ENCODE peak calls at places on chromosomes 4 and X, in six cellular contexts. A, T, I, E, F and U are unnamed samples.

GRCh38 chr4:13178621-13179020 is 305.5 kb downstream of the RAB28 start:
- DNase-seq in A (no peak), T (no peak), I (no peak), E (no peak), F (no peak), U (no peak)

GRCh38 chr4:116024954-116025708 is 911.7 kb upstream of the NDST4 start:
- DNase-seq in A (no peak), T (no peak), I (no peak), E (peak), F (no peak), U (no peak)

GRCh38 chr4:5524900-5525299 is 183.5 kb downstream of the EVC2 start:
- DNase-seq in A (no peak), T (peak), I (no peak), E (no peak), F (no peak), U (no peak)

GRCh38 chr4:57094482-57095223 is 15.5 kb downstream of the IGFBP7 start:
- DNase-seq in A (no peak), T (no peak), I (no peak), E (no peak), F (no peak), U (no peak)

GRCh38 chrX:50697691-50698090 is 116.3 kb downstream of the SHROOM4 start:
- DNase-seq in A (no peak), T (peak), I (no peak), E (no peak), F (no peak), U (no peak)

GRCh38 chr4:147879676-147880075 is 147.8 kb downstream of the ARHGAP10 start:
- DNase-seq in A (no peak), T (no peak), I (no peak), E (no peak), F (no peak), U (no peak)

GRCh38 chrX:19373034-19373891 is 29.5 kb downstream of the PDHA1 start:
- DNase-seq in A (peak), T (peak), I (no peak), E (no peak), F (no peak), U (no peak)

GRCh38 chrX:135981010-135981409 is 4.2 kb upstream of the SLC9A6 start:
- DNase-seq in A (no peak), T (no peak), I (no peak), E (no peak), F (no peak), U (no peak)

GRCh38 chr4:85681194-85681803 is 206.3 kb downstream of the ARHGAP24 start:
- DNase-seq in A (no peak), T (no peak), I (no peak), E (no peak), F (no peak), U (no peak)

GRCh38 chr4:121583396-121583795 is 113.4 kb downstream of the ANXA5 start:
- DNase-seq in A (no peak), T (no peak), I (no peak), E (no peak), F (no peak), U (no peak)

GRCh38 chr4:182554736-182555135 is 311.5 kb downstream of the TENM3 start:
- DNase-seq in A (no peak), T (no peak), I (no peak), E (no peak), F (no peak), U (no peak)

GRCh38 chr4:152534541-152535231 is 1.2 kb downstream of the FBXW7 start:
- DNase-seq in A (peak), T (peak), I (no peak), E (no peak), F (peak), U (no peak)

GRCh38 chr4:148044889-148045352 is 313.0 kb downstream of the ARHGAP10 start:
- DNase-seq in A (no peak), T (no peak), I (no peak), E (peak), F (no peak), U (peak)

GRCh38 chr4:84235131-84235530 is 264.0 kb downstream of the NKX6-1 start:
- DNase-seq in A (peak), T (peak), I (no peak), E (no peak), F (no peak), U (no peak)

DNA sequence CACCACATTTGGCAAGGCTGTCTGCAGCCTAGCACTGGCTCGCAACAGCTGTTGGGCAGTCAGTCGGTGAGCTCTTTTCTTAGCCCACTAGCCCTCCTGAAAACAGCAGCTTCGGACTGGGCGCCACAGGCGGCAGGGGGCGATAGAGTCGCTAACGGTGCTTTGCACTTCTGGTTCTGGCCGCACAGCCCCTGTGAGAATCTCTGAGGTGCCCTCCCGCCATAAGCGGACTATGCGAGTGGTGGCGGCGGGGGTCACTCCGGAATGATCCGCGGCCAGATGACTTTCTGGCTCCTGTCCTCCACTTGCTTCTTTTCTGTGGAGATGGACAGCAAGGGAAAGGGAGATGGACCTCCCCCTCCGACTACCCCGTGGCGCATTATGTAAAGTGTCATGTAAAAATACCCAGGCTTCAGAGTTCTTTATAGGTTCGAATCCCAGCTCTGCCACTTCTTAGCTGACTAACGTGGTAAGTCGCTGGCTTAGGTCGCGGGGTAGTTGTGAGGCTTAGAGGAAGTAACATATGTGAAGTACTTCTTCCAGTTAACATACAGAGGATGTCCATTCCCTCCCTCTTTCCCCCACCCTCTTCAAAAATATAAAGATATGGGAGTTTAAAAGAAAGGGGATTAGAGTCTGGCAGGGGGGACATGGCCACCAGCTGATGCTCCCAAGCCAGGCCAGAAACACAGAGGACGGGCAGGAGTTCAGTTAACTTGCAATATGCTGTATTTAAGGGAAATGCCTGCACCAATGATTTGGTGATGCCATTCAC is 11.0 kb downstream of the ARHGAP36 start:
- DNase-seq in A (peak), T (peak), I (no peak), E (peak), F (peak), U (no peak)
- TF ChIP-seq CREB1 in A (no peak), T (no peak), I (no peak), E (no peak), F (no peak), U (no peak)

DNA sequence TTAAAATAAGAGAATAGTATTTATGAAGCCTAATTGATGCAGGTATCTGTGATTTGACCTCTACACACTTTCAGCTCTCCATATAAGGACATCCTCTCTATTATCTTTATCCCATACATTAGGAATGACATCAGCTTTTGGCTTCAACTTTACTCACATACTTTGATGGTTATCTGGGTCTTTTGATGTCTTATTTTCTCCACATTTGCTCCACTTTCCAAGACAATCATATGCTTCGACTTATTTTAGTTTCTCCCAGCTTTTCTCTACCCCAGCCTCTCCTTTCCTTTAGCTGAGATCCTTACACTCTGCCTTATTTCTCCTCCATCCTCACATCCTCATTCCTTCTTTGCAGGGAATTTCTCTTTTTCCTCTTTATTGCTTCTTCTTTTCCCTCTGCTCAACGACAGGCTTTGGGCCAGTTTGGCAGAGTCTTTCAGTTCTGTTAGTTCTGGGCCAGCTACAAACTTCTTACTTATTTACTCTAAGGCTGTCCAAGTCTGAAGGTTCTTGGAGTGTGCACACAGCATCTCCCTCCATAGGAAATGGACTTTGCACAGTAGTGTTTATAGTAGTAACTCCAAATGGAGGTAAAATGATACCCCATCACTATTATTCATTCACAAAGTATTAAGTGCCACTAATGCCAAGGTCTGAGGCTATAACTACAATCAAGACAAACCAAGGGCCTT is 50.5 kb downstream of the SLC4A4 start:
- DNase-seq in A (no peak), T (no peak), I (no peak), E (no peak), F (no peak), U (no peak)
- TF ChIP-seq CREB1 in A (no peak), T (no peak), I (no peak), E (no peak), F (no peak), U (no peak)

GRCh38 chr4:120130786-120131185 is 64.1 kb upstream of the MAD2L1 start:
- DNase-seq in A (no peak), T (no peak), I (no peak), E (no peak), F (no peak), U (no peak)

DNA sequence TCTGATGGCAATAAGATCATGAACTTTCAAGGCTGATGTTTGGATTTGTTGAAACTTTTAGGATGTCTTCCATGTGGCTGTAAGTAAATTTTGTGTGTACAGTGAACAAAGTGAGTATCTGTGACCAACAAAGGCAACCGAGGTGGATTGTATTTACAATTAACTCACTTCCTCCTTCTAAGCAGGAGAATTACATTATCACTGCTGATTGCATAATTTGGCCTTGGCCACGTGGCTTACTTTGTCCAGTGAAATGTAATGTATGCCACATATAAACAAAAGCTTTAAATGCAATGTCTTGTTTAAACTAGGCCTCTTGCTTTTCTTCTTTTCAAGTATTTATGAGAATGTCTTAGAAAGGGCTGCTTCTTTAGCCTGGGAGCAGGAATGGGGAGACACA is 66.3 kb upstream of the MAD2L1 start:
- DNase-seq in A (no peak), T (no peak), I (no peak), E (no peak), F (no peak), U (no peak)
- TF ChIP-seq CREB1 in A (no peak), T (no peak), I (no peak), E (no peak), F (no peak), U (no peak)

GRCh38 chr4:94843222-94843621 is 85.5 kb downstream of the BMPR1B start:
- DNase-seq in A (no peak), T (no peak), I (no peak), E (no peak), F (no peak), U (no peak)
- TF ChIP-seq CREB1 in A (no peak), T (no peak), I (no peak), E (no peak), F (no peak), U (no peak)

GRCh38 chr4:171956678-171957077 is 143.5 kb downstream of the GALNTL6 start:
- DNase-seq in A (no peak), T (peak), I (no peak), E (peak), F (no peak), U (no peak)

DNA sequence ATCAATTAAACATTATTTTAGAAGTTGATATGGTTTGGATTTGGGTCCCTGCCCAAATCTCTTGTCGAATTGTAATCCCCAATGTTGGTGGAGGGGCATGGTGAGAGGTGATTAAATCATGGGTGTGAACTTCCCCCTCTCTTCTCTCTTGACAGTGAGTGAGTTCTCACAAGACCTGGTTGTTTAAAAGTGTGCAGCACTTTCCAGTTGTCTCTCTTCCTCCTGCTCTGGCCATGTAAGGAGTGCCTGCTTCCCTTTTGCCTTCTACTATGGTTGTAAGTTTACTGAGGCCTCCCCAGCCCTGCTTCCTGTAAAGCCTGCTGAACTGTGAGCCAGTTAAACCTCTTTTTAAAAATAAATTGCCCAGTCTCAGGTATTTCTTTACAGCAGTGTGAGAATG is 141.4 kb downstream of the GALNTL6 start:
- DNase-seq in A (no peak), T (no peak), I (no peak), E (no peak), F (no peak), U (peak)
- TF ChIP-seq CREB1 in A (no peak), T (no peak), I (no peak), E (no peak), F (no peak), U (no peak)

GRCh38 chrX:16646366-16647168 is 3.4 kb upstream of the S100G start:
- DNase-seq in A (no peak), T (no peak), I (no peak), E (peak), F (no peak), U (no peak)
- TF ChIP-seq CREB1 in A (no peak), T (no peak), I (no peak), E (no peak), F (no peak), U (no peak)

GRCh38 chr4:1417522-1418390 is 11.5 kb upstream of the NKX1-1 start:
- DNase-seq in A (no peak), T (no peak), I (no peak), E (peak), F (no peak), U (no peak)

GRCh38 chr4:1416948-1417260 is 10.7 kb upstream of the NKX1-1 start:
- DNase-seq in A (no peak), T (no peak), I (no peak), E (no peak), F (no peak), U (no peak)

GRCh38 chr4:1416051-1416947 is 10.1 kb upstream of the NKX1-1 start:
- DNase-seq in A (no peak), T (no peak), I (no peak), E (no peak), F (no peak), U (no peak)

GRCh38 chr4:1419708-1420107 is 13.5 kb upstream of the NKX1-1 start:
- DNase-seq in A (no peak), T (no peak), I (no peak), E (no peak), F (no peak), U (no peak)

DNA sequence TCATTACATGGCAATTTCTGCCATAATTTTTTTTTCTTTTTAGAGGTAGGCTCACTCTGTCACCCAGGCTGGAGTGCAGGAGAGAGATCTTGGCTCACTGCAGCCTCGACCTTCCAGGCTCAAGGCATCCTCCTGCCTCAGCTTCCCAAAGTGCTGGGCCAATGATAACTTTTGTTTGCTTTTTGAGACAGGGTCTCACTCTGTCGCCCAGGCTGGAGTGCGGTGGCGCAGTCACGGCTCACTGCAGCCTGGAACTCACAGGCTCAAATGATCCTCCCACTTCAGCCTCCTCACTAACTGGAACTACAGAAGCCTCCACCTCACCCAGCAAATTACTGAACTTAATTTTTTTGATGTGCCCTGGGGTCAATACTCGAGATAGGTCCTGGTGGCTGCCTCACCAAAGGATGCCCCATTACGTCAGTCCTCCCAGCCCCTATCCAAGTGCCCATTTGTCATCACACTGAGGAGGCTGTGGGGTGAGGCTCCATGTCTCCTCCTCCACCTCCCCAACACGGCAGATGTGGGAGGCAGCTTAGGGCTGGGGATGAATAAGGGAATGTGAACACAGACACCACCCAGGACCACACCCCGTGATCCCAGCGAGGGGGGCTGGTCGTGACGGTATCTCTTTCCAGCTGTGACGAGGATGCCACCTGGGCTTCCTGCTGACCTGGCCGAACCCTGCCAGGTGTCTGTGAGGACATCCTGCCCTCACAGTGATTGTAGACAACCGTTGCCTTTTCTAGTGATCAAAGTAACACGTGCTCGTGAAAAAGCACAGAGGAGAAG is 12.4 kb upstream of the NKX1-1 start:
- DNase-seq in A (no peak), T (no peak), I (no peak), E (no peak), F (peak), U (no peak)
- TF ChIP-seq CREB1 in A (no peak), T (no peak), I (no peak), E (no peak), F (no peak), U (no peak)

GRCh38 chr4:7325541-7325940 is 109.2 kb downstream of the PSAPL1 start:
- DNase-seq in A (no peak), T (no peak), I (no peak), E (no peak), F (no peak), U (no peak)
- TF ChIP-seq CREB1 in A (no peak), T (no peak), I (no peak), E (no peak), F (no peak), U (no peak)

GRCh38 chrX:29940750-29941149 is 274.6 kb upstream of the MAGEB2 start:
- DNase-seq in A (no peak), T (peak), I (no peak), E (no peak), F (no peak), U (no peak)
- TF ChIP-seq CREB1 in A (no peak), T (no peak), I (no peak), E (no peak), F (no peak), U (no peak)

GRCh38 chrX:16869393-16870094 is 618 bp downstream of the RBBP7 start:
- DNase-seq in A (peak), T (peak), I (no peak), E (no peak), F (peak), U (no peak)
- TF ChIP-seq CREB1 in A (no peak), T (no peak), I (no peak), E (no peak), F (no peak), U (no peak)